ENCODE peak calls at places on chromosomes 12 and 14, in eight cellular contexts. J, N, A, R, K, L, B and W are unnamed samples.

GRCh38 chr12:100520048-100520769 is 46.5 kb downstream of the NR1H4 start:
- DNase-seq in J (no peak), N (no peak), A (no peak), R (no peak), K (no peak), L (no peak), B (no peak), W (no peak)

GRCh38 chr12:26198742-26199141 is 3.4 kb downstream of the SSPN start:
- DNase-seq in J (no peak), N (no peak), A (no peak), R (peak; percentile 63), K (no peak), L (no peak), B (peak; percentile 26), W (no peak)

GRCh38 chr12:124031058-124031457 is 58.0 kb downstream of the ZNF664 start:
- DNase-seq in J (no peak), N (no peak), A (no peak), R (peak; percentile 33), K (no peak), L (no peak), B (no peak), W (no peak)

GRCh38 chr12:14417717-14418116 is 52.2 kb downstream of the ATF7IP start:
- DNase-seq in J (peak; percentile 35), N (peak; percentile 64), A (no peak), R (peak; percentile 92), K (peak; percentile 67), L (peak; percentile 28), B (peak; percentile 79), W (no peak)

GRCh38 chr14:93042968-93043940 is 72.5 kb downstream of the ITPK1 start:
- DNase-seq in J (peak; percentile 62), N (peak; percentile 92), A (peak; percentile 89), R (peak; percentile 63), K (peak; percentile 93), L (no peak), B (peak; percentile 96), W (peak; percentile 59)

GRCh38 chr14:89416002-89416995 is 734 bp downstream of the FOXN3 start:
- DNase-seq in J (peak; percentile 100), N (peak; percentile 100), A (peak; percentile 94), R (peak; percentile 97), K (peak; percentile 98), L (peak; percentile 99), B (peak; percentile 97), W (peak; percentile 98)

GRCh38 chr12:57138526-57139272 is 8.7 kb downstream of the LRP1-AS start:
- DNase-seq in J (peak; percentile 84), N (peak; percentile 84), A (no peak), R (no peak), K (no peak), L (peak; percentile 86), B (peak; percentile 57), W (no peak)

GRCh38 chr14:52802597-52802996 is 11.2 kb upstream of the GNPNAT1 start:
- DNase-seq in J (no peak), N (no peak), A (no peak), R (peak; percentile 92), K (no peak), L (no peak), B (no peak), W (no peak)

GRCh38 chr12:120199025-120199424 is 1.9 kb downstream of the RPLP0 start:
- DNase-seq in J (no peak), N (no peak), A (no peak), R (no peak), K (no peak), L (no peak), B (no peak), W (no peak)

GRCh38 chr12:104226672-104227071 is 11.1 kb downstream of the TXNRD1 start:
- DNase-seq in J (no peak), N (no peak), A (no peak), R (peak; percentile 35), K (no peak), L (no peak), B (no peak), W (no peak)

GRCh38 chr12:6326316-6326959 is 15.4 kb downstream of the TNFRSF1A start:
- DNase-seq in J (no peak), N (peak; percentile 54), A (no peak), R (peak; percentile 52), K (peak; percentile 46), L (no peak), B (peak; percentile 78), W (no peak)

GRCh38 chr14:54001189-54001878 is 44.7 kb upstream of the BMP4 start:
- DNase-seq in J (no peak), N (no peak), A (no peak), R (no peak), K (no peak), L (no peak), B (no peak), W (no peak)

GRCh38 chr12:52191841-52192791 is at the start of gene KRT80:
- DNase-seq in J (peak; percentile 91), N (peak; percentile 84), A (peak; percentile 97), R (peak; percentile 99), K (peak; percentile 89), L (peak; percentile 73), B (peak; percentile 99), W (peak; percentile 97)

GRCh38 chr12:20421338-20421890 is 53.1 kb downstream of the PDE3A start:
- DNase-seq in J (no peak), N (peak; percentile 74), A (no peak), R (no peak), K (no peak), L (no peak), B (no peak), W (no peak)

GRCh38 chr12:122023339-122024131 is 1.9 kb downstream of the BCL7A start:
- DNase-seq in J (peak; percentile 67), N (peak; percentile 60), A (peak; percentile 42), R (peak; percentile 70), K (peak; percentile 70), L (peak; percentile 34), B (peak; percentile 76), W (peak; percentile 66)
- TF ChIP-seq POLR2A in J (no peak), N (peak; percentile 18), A (peak; percentile 18), R (no peak), K (no peak), L (no peak), B (peak; percentile 80), W (peak; percentile 33)

DNA sequence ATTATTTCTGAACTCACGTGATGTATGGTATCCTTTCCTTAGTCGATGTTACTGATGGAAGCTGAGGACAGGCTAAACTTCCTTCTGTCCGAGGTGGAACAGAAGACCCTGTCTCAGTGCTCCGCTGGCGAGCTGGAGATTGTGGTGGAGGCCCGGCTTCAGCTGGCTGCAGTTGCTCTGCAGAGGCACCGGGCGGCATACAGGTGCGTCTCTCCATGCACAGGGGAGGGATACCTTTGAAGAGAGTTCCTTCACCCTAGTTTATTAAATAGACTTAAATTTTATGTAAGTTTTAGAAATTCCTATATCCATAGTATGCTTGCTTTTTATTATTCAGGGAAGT is 186.7 kb upstream of the NEDD1 start:
- DNase-seq in J (no peak), N (peak; percentile 8), A (no peak), R (no peak), K (no peak), L (no peak), B (peak; percentile 5), W (no peak)
- TF ChIP-seq CTCF in J (no peak), N (no peak), A (no peak), R (no peak), K (no peak), L (no peak), B (no peak), W (no peak)

GRCh38 chr12:122527478-122527944 is 462 bp downstream of the KNTC1 start:
- DNase-seq in J (no peak), N (peak; percentile 20), A (no peak), R (peak; percentile 21), K (no peak), L (no peak), B (no peak), W (no peak)
- TF ChIP-seq POLR2A in J (no peak), N (no peak), A (no peak), R (no peak), K (no peak), L (no peak), B (no peak), W (no peak)

GRCh38 chr12:16121953-16122352 is 155.5 kb downstream of the SLC15A5 start:
- DNase-seq in J (no peak), N (no peak), A (no peak), R (no peak), K (no peak), L (no peak), B (no peak), W (no peak)
- TF ChIP-seq CTCF in J (no peak), N (no peak), A (no peak), R (no peak), K (no peak), L (no peak), B (no peak), W (no peak)